ENCODE peak calls at places on chromosomes 1 and 21, in eight cellular contexts. One of them, this sample, is unnamed.

GRCh38 chr1:103517380-103518047 is 8.0 kb upstream of the RNPC3 start:
- DNase-seq in PC-3: no peak
- DNase-seq in CD8-positive, alpha-beta T cell: no peak
- DNase-seq in AG04450: no peak
- DNase-seq in B cell: no peak
- DNase-seq in A549: no peak
- DNase-seq in GM10248: peak; percentile 15
- DNase-seq in left ventricle myocardium inferior: no peak
- DNase-seq in this sample: no peak

GRCh38 chr1:25766721-25767436 is 33.1 kb upstream of the SELENON start:
- DNase-seq in PC-3: peak; percentile 20
- DNase-seq in CD8-positive, alpha-beta T cell: no peak
- DNase-seq in AG04450: no peak
- DNase-seq in B cell: no peak
- DNase-seq in A549: no peak
- DNase-seq in GM10248: no peak
- DNase-seq in left ventricle myocardium inferior: peak; percentile 28
- DNase-seq in this sample: no peak

GRCh38 chr1:19374402-19374801 is 62.3 kb downstream of the SLC66A1 start:
- DNase-seq in PC-3: no peak
- DNase-seq in CD8-positive, alpha-beta T cell: no peak
- DNase-seq in AG04450: no peak
- DNase-seq in B cell: no peak
- DNase-seq in A549: peak; percentile 21
- DNase-seq in GM10248: peak; percentile 53
- DNase-seq in left ventricle myocardium inferior: no peak
- DNase-seq in this sample: peak; percentile 49

GRCh38 chr1:15408890-15409399 is 743 bp upstream of the EFHD2 start:
- DNase-seq in PC-3: no peak
- DNase-seq in CD8-positive, alpha-beta T cell: no peak
- DNase-seq in AG04450: no peak
- DNase-seq in B cell: no peak
- DNase-seq in A549: no peak
- DNase-seq in GM10248: no peak
- DNase-seq in left ventricle myocardium inferior: no peak
- DNase-seq in this sample: no peak

GRCh38 chr1:27001570-27002360 is 8.3 kb downstream of the TRNP1 start:
- DNase-seq in PC-3: peak; percentile 46
- DNase-seq in CD8-positive, alpha-beta T cell: no peak
- DNase-seq in AG04450: no peak
- DNase-seq in B cell: peak; percentile 76
- DNase-seq in A549: peak; percentile 75
- DNase-seq in GM10248: no peak
- DNase-seq in left ventricle myocardium inferior: peak; percentile 55
- DNase-seq in this sample: no peak

GRCh38 chr21:38850277-38850951 is 44.7 kb downstream of the ETS2 start:
- DNase-seq in PC-3: no peak
- DNase-seq in CD8-positive, alpha-beta T cell: no peak
- DNase-seq in AG04450: no peak
- DNase-seq in B cell: no peak
- DNase-seq in A549: no peak
- DNase-seq in GM10248: no peak
- DNase-seq in left ventricle myocardium inferior: no peak
- DNase-seq in this sample: no peak

GRCh38 chr1:155504207-155504606 is 58.4 kb downstream of the ASH1L start:
- DNase-seq in PC-3: peak; percentile 63
- DNase-seq in CD8-positive, alpha-beta T cell: no peak
- DNase-seq in AG04450: no peak
- DNase-seq in B cell: no peak
- DNase-seq in A549: peak; percentile 55
- DNase-seq in GM10248: peak; percentile 38
- DNase-seq in left ventricle myocardium inferior: no peak
- DNase-seq in this sample: no peak

GRCh38 chr1:27981146-27981545 is 21.4 kb downstream of the XKR8 start:
- DNase-seq in PC-3: no peak
- DNase-seq in CD8-positive, alpha-beta T cell: no peak
- DNase-seq in AG04450: no peak
- DNase-seq in B cell: no peak
- DNase-seq in A549: no peak
- DNase-seq in GM10248: no peak
- DNase-seq in left ventricle myocardium inferior: no peak
- DNase-seq in this sample: no peak

GRCh38 chr1:9059944-9060744 is 9.3 kb downstream of the SLC2A5 start:
- DNase-seq in PC-3: no peak
- DNase-seq in CD8-positive, alpha-beta T cell: no peak
- DNase-seq in AG04450: no peak
- DNase-seq in B cell: no peak
- DNase-seq in A549: no peak
- DNase-seq in GM10248: no peak
- DNase-seq in left ventricle myocardium inferior: no peak
- DNase-seq in this sample: no peak

GRCh38 chr1:29282924-29283803 is 46.8 kb downstream of the PTPRU start:
- DNase-seq in PC-3: peak; percentile 27
- DNase-seq in CD8-positive, alpha-beta T cell: no peak
- DNase-seq in AG04450: no peak
- DNase-seq in B cell: no peak
- DNase-seq in A549: peak; percentile 92
- DNase-seq in GM10248: peak; percentile 67
- DNase-seq in left ventricle myocardium inferior: no peak
- DNase-seq in this sample: peak; percentile 86

GRCh38 chr21:42439284-42440186 is 35.8 kb downstream of the UBASH3A start:
- DNase-seq in PC-3: no peak
- DNase-seq in CD8-positive, alpha-beta T cell: no peak
- DNase-seq in AG04450: no peak
- DNase-seq in B cell: no peak
- DNase-seq in A549: no peak
- DNase-seq in GM10248: peak; percentile 52
- DNase-seq in left ventricle myocardium inferior: no peak
- DNase-seq in this sample: no peak

GRCh38 chr1:52792002-52792401 is 50.6 kb upstream of the ZYG11A start:
- DNase-seq in PC-3: peak; percentile 4
- DNase-seq in CD8-positive, alpha-beta T cell: no peak
- DNase-seq in AG04450: no peak
- DNase-seq in B cell: no peak
- DNase-seq in A549: no peak
- DNase-seq in GM10248: no peak
- DNase-seq in left ventricle myocardium inferior: no peak
- DNase-seq in this sample: no peak

GRCh38 chr1:20063861-20064292 is 6.1 kb upstream of the PLA2G5 start:
- DNase-seq in PC-3: peak; percentile 88
- DNase-seq in CD8-positive, alpha-beta T cell: no peak
- DNase-seq in AG04450: peak; percentile 29
- DNase-seq in B cell: no peak
- DNase-seq in A549: no peak
- DNase-seq in GM10248: no peak
- DNase-seq in left ventricle myocardium inferior: no peak
- DNase-seq in this sample: no peak

GRCh38 chr1:221987860-221988520 is 246.1 kb upstream of the DUSP10 start:
- DNase-seq in PC-3: peak; percentile 95
- DNase-seq in CD8-positive, alpha-beta T cell: no peak
- DNase-seq in AG04450: peak; percentile 73
- DNase-seq in B cell: no peak
- DNase-seq in A549: peak; percentile 33
- DNase-seq in GM10248: no peak
- DNase-seq in left ventricle myocardium inferior: no peak
- DNase-seq in this sample: no peak

GRCh38 chr1:15617874-15618684 is 821 bp downstream of the DDI2 start:
- DNase-seq in PC-3: peak; percentile 75
- DNase-seq in CD8-positive, alpha-beta T cell: no peak
- DNase-seq in AG04450: no peak
- DNase-seq in B cell: peak; percentile 41
- DNase-seq in A549: no peak
- DNase-seq in GM10248: peak; percentile 71
- DNase-seq in left ventricle myocardium inferior: peak; percentile 32
- DNase-seq in this sample: peak; percentile 26

GRCh38 chr1:244830639-244831038 is 4.8 kb upstream of the COX20 start:
- DNase-seq in PC-3: no peak
- DNase-seq in CD8-positive, alpha-beta T cell: no peak
- DNase-seq in AG04450: no peak
- DNase-seq in B cell: no peak
- DNase-seq in A549: no peak
- DNase-seq in GM10248: no peak
- DNase-seq in left ventricle myocardium inferior: no peak
- DNase-seq in this sample: no peak

GRCh38 chr1:111565957-111566356 is 53.6 kb upstream of the RAP1A start:
- DNase-seq in PC-3: no peak
- DNase-seq in CD8-positive, alpha-beta T cell: no peak
- DNase-seq in AG04450: no peak
- DNase-seq in B cell: no peak
- DNase-seq in A549: no peak
- DNase-seq in GM10248: no peak
- DNase-seq in left ventricle myocardium inferior: no peak
- DNase-seq in this sample: no peak

GRCh38 chr1:11731719-11732283 is 4.1 kb upstream of the AGTRAP start:
- DNase-seq in PC-3: peak; percentile 10
- DNase-seq in CD8-positive, alpha-beta T cell: no peak
- DNase-seq in AG04450: peak; percentile 37
- DNase-seq in B cell: no peak
- DNase-seq in A549: no peak
- DNase-seq in GM10248: no peak
- DNase-seq in left ventricle myocardium inferior: peak; percentile 81
- DNase-seq in this sample: peak; percentile 38

GRCh38 chr1:197899037-197899436 is 3.4 kb upstream of the C1orf53 start:
- DNase-seq in PC-3: no peak
- DNase-seq in CD8-positive, alpha-beta T cell: no peak
- DNase-seq in AG04450: no peak
- DNase-seq in B cell: no peak
- DNase-seq in A549: no peak
- DNase-seq in GM10248: no peak
- DNase-seq in left ventricle myocardium inferior: no peak
- DNase-seq in this sample: no peak

GRCh38 chr21:28768753-28769152 is 223.9 kb downstream of the LTN1 start:
- DNase-seq in PC-3: no peak
- DNase-seq in CD8-positive, alpha-beta T cell: no peak
- DNase-seq in AG04450: no peak
- DNase-seq in B cell: no peak
- DNase-seq in A549: no peak
- DNase-seq in GM10248: no peak
- DNase-seq in left ventricle myocardium inferior: no peak
- DNase-seq in this sample: no peak

GRCh38 chr1:95953005-95953404 is 719.0 kb downstream of the RWDD3 start:
- DNase-seq in PC-3: peak; percentile 26
- DNase-seq in CD8-positive, alpha-beta T cell: no peak
- DNase-seq in AG04450: no peak
- DNase-seq in B cell: no peak
- DNase-seq in A549: no peak
- DNase-seq in GM10248: no peak
- DNase-seq in left ventricle myocardium inferior: no peak
- DNase-seq in this sample: peak; percentile 9

GRCh38 chr1:117656202-117656641 is 50.4 kb downstream of the TENT5C start:
- DNase-seq in PC-3: no peak
- DNase-seq in CD8-positive, alpha-beta T cell: peak; percentile 65
- DNase-seq in AG04450: no peak
- DNase-seq in B cell: peak; percentile 73
- DNase-seq in A549: no peak
- DNase-seq in GM10248: peak; percentile 57
- DNase-seq in left ventricle myocardium inferior: no peak
- DNase-seq in this sample: no peak

GRCh38 chr1:24009406-24009805 is 29.3 kb upstream of the SRSF10 start:
- DNase-seq in PC-3: peak; percentile 90
- DNase-seq in CD8-positive, alpha-beta T cell: no peak
- DNase-seq in AG04450: no peak
- DNase-seq in B cell: no peak
- DNase-seq in A549: no peak
- DNase-seq in GM10248: no peak
- DNase-seq in left ventricle myocardium inferior: no peak
- DNase-seq in this sample: no peak

GRCh38 chr1:216215169-216215568 is 208.1 kb downstream of the USH2A start:
- DNase-seq in PC-3: no peak
- DNase-seq in CD8-positive, alpha-beta T cell: no peak
- DNase-seq in AG04450: no peak
- DNase-seq in B cell: no peak
- DNase-seq in A549: no peak
- DNase-seq in GM10248: no peak
- DNase-seq in left ventricle myocardium inferior: no peak
- DNase-seq in this sample: no peak

GRCh38 chr1:182185822-182186756 is 124.6 kb upstream of the ZNF648 start:
- DNase-seq in PC-3: peak; percentile 92
- DNase-seq in CD8-positive, alpha-beta T cell: no peak
- DNase-seq in AG04450: no peak
- DNase-seq in B cell: no peak
- DNase-seq in A549: peak; percentile 54
- DNase-seq in GM10248: no peak
- DNase-seq in left ventricle myocardium inferior: no peak
- DNase-seq in this sample: no peak

GRCh38 chr1:230798187-230798484 is 50.9 kb downstream of the CAPN9 start:
- DNase-seq in PC-3: no peak
- DNase-seq in CD8-positive, alpha-beta T cell: no peak
- DNase-seq in AG04450: no peak
- DNase-seq in B cell: no peak
- DNase-seq in A549: no peak
- DNase-seq in GM10248: no peak
- DNase-seq in left ventricle myocardium inferior: no peak
- DNase-seq in this sample: no peak
- TF ChIP-seq CTCF in PC-3: peak; percentile 49
- TF ChIP-seq CTCF in CD8-positive, alpha-beta T cell: no peak
- TF ChIP-seq CTCF in AG04450: no peak
- TF ChIP-seq CTCF in B cell: no peak
- TF ChIP-seq CTCF in A549: peak; percentile 39
- TF ChIP-seq CTCF in GM10248: no peak
- TF ChIP-seq CTCF in left ventricle myocardium inferior: peak; percentile 18
- TF ChIP-seq CTCF in this sample: no peak

GRCh38 chr1:66335859-66336640 is 197.9 kb upstream of the SGIP1 start:
- DNase-seq in PC-3: no peak
- DNase-seq in CD8-positive, alpha-beta T cell: peak; percentile 41
- DNase-seq in AG04450: no peak
- DNase-seq in B cell: peak; percentile 93
- DNase-seq in A549: peak; percentile 56
- DNase-seq in GM10248: peak; percentile 68
- DNase-seq in left ventricle myocardium inferior: peak; percentile 69
- DNase-seq in this sample: peak; percentile 57
- TF ChIP-seq CTCF in PC-3: no peak
- TF ChIP-seq CTCF in CD8-positive, alpha-beta T cell: no peak
- TF ChIP-seq CTCF in AG04450: no peak
- TF ChIP-seq CTCF in B cell: no peak
- TF ChIP-seq CTCF in A549: no peak
- TF ChIP-seq CTCF in GM10248: no peak
- TF ChIP-seq CTCF in left ventricle myocardium inferior: no peak
- TF ChIP-seq CTCF in this sample: no peak

GRCh38 chr1:205991237-205991636 is 12.0 kb downstream of the RAB7B start:
- DNase-seq in PC-3: no peak
- DNase-seq in CD8-positive, alpha-beta T cell: no peak
- DNase-seq in AG04450: peak; percentile 15
- DNase-seq in B cell: no peak
- DNase-seq in A549: no peak
- DNase-seq in GM10248: no peak
- DNase-seq in left ventricle myocardium inferior: no peak
- DNase-seq in this sample: no peak
- TF ChIP-seq CTCF in PC-3: no peak
- TF ChIP-seq CTCF in CD8-positive, alpha-beta T cell: no peak
- TF ChIP-seq CTCF in AG04450: no peak
- TF ChIP-seq CTCF in B cell: no peak
- TF ChIP-seq CTCF in A549: no peak
- TF ChIP-seq CTCF in GM10248: no peak
- TF ChIP-seq CTCF in left ventricle myocardium inferior: no peak
- TF ChIP-seq CTCF in this sample: no peak

DNA sequence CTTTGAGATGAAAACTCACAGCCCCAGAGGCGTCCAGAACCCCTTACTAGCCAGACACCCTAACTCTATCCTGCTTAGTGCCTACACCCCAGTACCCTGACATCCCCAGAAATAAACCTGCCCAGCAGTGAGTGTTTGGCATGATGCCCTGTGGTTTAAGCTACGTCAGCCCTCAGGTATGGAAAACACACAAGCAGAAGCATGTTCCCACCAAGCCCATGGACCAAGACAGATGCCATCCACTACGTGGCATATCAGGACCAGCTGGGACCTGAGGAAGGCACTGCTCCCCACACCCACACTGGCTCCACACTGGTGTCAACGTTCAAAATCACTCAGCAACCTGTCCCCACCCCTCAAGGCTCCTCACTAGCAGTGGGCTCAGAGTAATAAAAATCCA is 116.4 kb downstream of the SYT2 start:
- DNase-seq in PC-3: peak; percentile 57
- DNase-seq in CD8-positive, alpha-beta T cell: no peak
- DNase-seq in AG04450: no peak
- DNase-seq in B cell: no peak
- DNase-seq in A549: no peak
- DNase-seq in GM10248: no peak
- DNase-seq in left ventricle myocardium inferior: no peak
- DNase-seq in this sample: no peak
- TF ChIP-seq CTCF in PC-3: no peak
- TF ChIP-seq CTCF in CD8-positive, alpha-beta T cell: no peak
- TF ChIP-seq CTCF in AG04450: no peak
- TF ChIP-seq CTCF in B cell: no peak
- TF ChIP-seq CTCF in A549: no peak
- TF ChIP-seq CTCF in GM10248: no peak
- TF ChIP-seq CTCF in left ventricle myocardium inferior: no peak
- TF ChIP-seq CTCF in this sample: no peak